ENCODE peak calls at places on chromosomes 5 and 9, in eight cellular contexts. One of them, this sample, is unnamed.

GRCh38 chr5:78108564-78108963 is 185.9 kb downstream of the AP3B1 start:
- DNase-seq in T-helper 9 cell: no peak
- DNase-seq in stimulated activated CD4-positive, alpha-beta T cell treated with anti-CD3 and anti-CD28 coated beads, Interleukin-1b, Interleukin-23, amount 100 ng/mL, for 24 hours: no peak
- DNase-seq in AG04450: no peak
- DNase-seq in NCI-H524 treated with DMSO at 0.1 percent for 48 hours: no peak
- DNase-seq in mucosa of gallbladder: no peak
- DNase-seq in HFFc6: no peak
- DNase-seq in activated CD4-positive, CD25-positive, alpha-beta regulatory T cell treated with anti-CD3 and anti-CD28 coated beads, Interleukin-2, amount 50 U/mL, for 72 hours: no peak
- DNase-seq in this sample: no peak

GRCh38 chr5:98872679-98873078 is 56.1 kb downstream of the CHD1 start:
- DNase-seq in stimulated activated CD4-positive, alpha-beta T cell treated with anti-CD3 and anti-CD28 coated beads, Interleukin-1b, Interleukin-23, amount 100 ng/mL, for 24 hours: no peak
- DNase-seq in activated CD4-positive, CD25-positive, alpha-beta regulatory T cell treated with anti-CD3 and anti-CD28 coated beads, Interleukin-2, amount 50 U/mL, for 72 hours: no peak
- DNase-seq in HFFc6: peak
- DNase-seq in AG04450: no peak
- DNase-seq in NCI-H524 treated with DMSO at 0.1 percent for 48 hours: no peak
- DNase-seq in T-helper 9 cell: no peak
- DNase-seq in mucosa of gallbladder: no peak
- DNase-seq in this sample: no peak

GRCh38 chr5:143400541-143401252 is 2.8 kb downstream of the NR3C1 start:
- DNase-seq in mucosa of gallbladder: no peak
- DNase-seq in NCI-H524 treated with DMSO at 0.1 percent for 48 hours: no peak
- DNase-seq in HFFc6: no peak
- DNase-seq in AG04450: no peak
- DNase-seq in stimulated activated CD4-positive, alpha-beta T cell treated with anti-CD3 and anti-CD28 coated beads, Interleukin-1b, Interleukin-23, amount 100 ng/mL, for 24 hours: no peak
- DNase-seq in activated CD4-positive, CD25-positive, alpha-beta regulatory T cell treated with anti-CD3 and anti-CD28 coated beads, Interleukin-2, amount 50 U/mL, for 72 hours: no peak
- DNase-seq in T-helper 9 cell: no peak
- DNase-seq in this sample: peak

GRCh38 chr9:70135176-70135575 is 91.5 kb downstream of the MAMDC2 start:
- DNase-seq in HFFc6: no peak
- DNase-seq in stimulated activated CD4-positive, alpha-beta T cell treated with anti-CD3 and anti-CD28 coated beads, Interleukin-1b, Interleukin-23, amount 100 ng/mL, for 24 hours: no peak
- DNase-seq in NCI-H524 treated with DMSO at 0.1 percent for 48 hours: no peak
- DNase-seq in AG04450: no peak
- DNase-seq in T-helper 9 cell: no peak
- DNase-seq in activated CD4-positive, CD25-positive, alpha-beta regulatory T cell treated with anti-CD3 and anti-CD28 coated beads, Interleukin-2, amount 50 U/mL, for 72 hours: no peak
- DNase-seq in mucosa of gallbladder: no peak
- DNase-seq in this sample: no peak

GRCh38 chr9:129270205-129270604 is 92.1 kb upstream of the IER5L start:
- DNase-seq in mucosa of gallbladder: no peak
- DNase-seq in activated CD4-positive, CD25-positive, alpha-beta regulatory T cell treated with anti-CD3 and anti-CD28 coated beads, Interleukin-2, amount 50 U/mL, for 72 hours: no peak
- DNase-seq in T-helper 9 cell: no peak
- DNase-seq in NCI-H524 treated with DMSO at 0.1 percent for 48 hours: no peak
- DNase-seq in AG04450: no peak
- DNase-seq in stimulated activated CD4-positive, alpha-beta T cell treated with anti-CD3 and anti-CD28 coated beads, Interleukin-1b, Interleukin-23, amount 100 ng/mL, for 24 hours: no peak
- DNase-seq in HFFc6: no peak
- DNase-seq in this sample: no peak

GRCh38 chr9:137761032-137761431 is 116.5 kb upstream of the CACNA1B start:
- DNase-seq in AG04450: no peak
- DNase-seq in T-helper 9 cell: no peak
- DNase-seq in HFFc6: no peak
- DNase-seq in activated CD4-positive, CD25-positive, alpha-beta regulatory T cell treated with anti-CD3 and anti-CD28 coated beads, Interleukin-2, amount 50 U/mL, for 72 hours: peak
- DNase-seq in NCI-H524 treated with DMSO at 0.1 percent for 48 hours: no peak
- DNase-seq in mucosa of gallbladder: no peak
- DNase-seq in stimulated activated CD4-positive, alpha-beta T cell treated with anti-CD3 and anti-CD28 coated beads, Interleukin-1b, Interleukin-23, amount 100 ng/mL, for 24 hours: no peak
- DNase-seq in this sample: no peak

GRCh38 chr9:114025196-114025753 is 52.8 kb downstream of the AMBP start:
- DNase-seq in activated CD4-positive, CD25-positive, alpha-beta regulatory T cell treated with anti-CD3 and anti-CD28 coated beads, Interleukin-2, amount 50 U/mL, for 72 hours: no peak
- DNase-seq in T-helper 9 cell: no peak
- DNase-seq in HFFc6: no peak
- DNase-seq in stimulated activated CD4-positive, alpha-beta T cell treated with anti-CD3 and anti-CD28 coated beads, Interleukin-1b, Interleukin-23, amount 100 ng/mL, for 24 hours: no peak
- DNase-seq in NCI-H524 treated with DMSO at 0.1 percent for 48 hours: no peak
- DNase-seq in mucosa of gallbladder: peak
- DNase-seq in AG04450: no peak
- DNase-seq in this sample: no peak

GRCh38 chr5:112752335-112752734 is 14.7 kb downstream of the APC start:
- DNase-seq in mucosa of gallbladder: no peak
- DNase-seq in AG04450: no peak
- DNase-seq in NCI-H524 treated with DMSO at 0.1 percent for 48 hours: no peak
- DNase-seq in T-helper 9 cell: no peak
- DNase-seq in stimulated activated CD4-positive, alpha-beta T cell treated with anti-CD3 and anti-CD28 coated beads, Interleukin-1b, Interleukin-23, amount 100 ng/mL, for 24 hours: no peak
- DNase-seq in HFFc6: no peak
- DNase-seq in activated CD4-positive, CD25-positive, alpha-beta regulatory T cell treated with anti-CD3 and anti-CD28 coated beads, Interleukin-2, amount 50 U/mL, for 72 hours: no peak
- DNase-seq in this sample: no peak

GRCh38 chr5:77167695-77168111 is 42.8 kb upstream of the PDE8B start:
- DNase-seq in stimulated activated CD4-positive, alpha-beta T cell treated with anti-CD3 and anti-CD28 coated beads, Interleukin-1b, Interleukin-23, amount 100 ng/mL, for 24 hours: no peak
- DNase-seq in HFFc6: peak
- DNase-seq in NCI-H524 treated with DMSO at 0.1 percent for 48 hours: no peak
- DNase-seq in mucosa of gallbladder: no peak
- DNase-seq in activated CD4-positive, CD25-positive, alpha-beta regulatory T cell treated with anti-CD3 and anti-CD28 coated beads, Interleukin-2, amount 50 U/mL, for 72 hours: no peak
- DNase-seq in AG04450: peak
- DNase-seq in T-helper 9 cell: no peak
- DNase-seq in this sample: peak

GRCh38 chr5:131384616-131385214 is 120.9 kb downstream of the CDC42SE2 start:
- DNase-seq in activated CD4-positive, CD25-positive, alpha-beta regulatory T cell treated with anti-CD3 and anti-CD28 coated beads, Interleukin-2, amount 50 U/mL, for 72 hours: no peak
- DNase-seq in NCI-H524 treated with DMSO at 0.1 percent for 48 hours: no peak
- DNase-seq in stimulated activated CD4-positive, alpha-beta T cell treated with anti-CD3 and anti-CD28 coated beads, Interleukin-1b, Interleukin-23, amount 100 ng/mL, for 24 hours: no peak
- DNase-seq in HFFc6: no peak
- DNase-seq in AG04450: no peak
- DNase-seq in T-helper 9 cell: no peak
- DNase-seq in mucosa of gallbladder: no peak
- DNase-seq in this sample: no peak

GRCh38 chr9:22342489-22343217 is 104.0 kb upstream of the DMRTA1 start:
- DNase-seq in NCI-H524 treated with DMSO at 0.1 percent for 48 hours: no peak
- DNase-seq in T-helper 9 cell: no peak
- DNase-seq in stimulated activated CD4-positive, alpha-beta T cell treated with anti-CD3 and anti-CD28 coated beads, Interleukin-1b, Interleukin-23, amount 100 ng/mL, for 24 hours: no peak
- DNase-seq in AG04450: no peak
- DNase-seq in activated CD4-positive, CD25-positive, alpha-beta regulatory T cell treated with anti-CD3 and anti-CD28 coated beads, Interleukin-2, amount 50 U/mL, for 72 hours: no peak
- DNase-seq in HFFc6: no peak
- DNase-seq in mucosa of gallbladder: no peak
- DNase-seq in this sample: peak

GRCh38 chr5:111563041-111563822 is 50.9 kb upstream of the STARD4 start:
- DNase-seq in HFFc6: peak
- DNase-seq in mucosa of gallbladder: peak
- DNase-seq in T-helper 9 cell: no peak
- DNase-seq in activated CD4-positive, CD25-positive, alpha-beta regulatory T cell treated with anti-CD3 and anti-CD28 coated beads, Interleukin-2, amount 50 U/mL, for 72 hours: no peak
- DNase-seq in NCI-H524 treated with DMSO at 0.1 percent for 48 hours: no peak
- DNase-seq in stimulated activated CD4-positive, alpha-beta T cell treated with anti-CD3 and anti-CD28 coated beads, Interleukin-1b, Interleukin-23, amount 100 ng/mL, for 24 hours: no peak
- DNase-seq in AG04450: peak
- DNase-seq in this sample: no peak

GRCh38 chr9:4850611-4851010 is 57.9 kb downstream of the RCL1 start:
- DNase-seq in mucosa of gallbladder: no peak
- DNase-seq in stimulated activated CD4-positive, alpha-beta T cell treated with anti-CD3 and anti-CD28 coated beads, Interleukin-1b, Interleukin-23, amount 100 ng/mL, for 24 hours: no peak
- DNase-seq in T-helper 9 cell: no peak
- DNase-seq in NCI-H524 treated with DMSO at 0.1 percent for 48 hours: no peak
- DNase-seq in HFFc6: no peak
- DNase-seq in activated CD4-positive, CD25-positive, alpha-beta regulatory T cell treated with anti-CD3 and anti-CD28 coated beads, Interleukin-2, amount 50 U/mL, for 72 hours: no peak
- DNase-seq in AG04450: no peak
- DNase-seq in this sample: no peak

GRCh38 chr9:76592105-76593010 is 133.4 kb downstream of the GCNT1 start:
- DNase-seq in AG04450: no peak
- DNase-seq in stimulated activated CD4-positive, alpha-beta T cell treated with anti-CD3 and anti-CD28 coated beads, Interleukin-1b, Interleukin-23, amount 100 ng/mL, for 24 hours: no peak
- DNase-seq in HFFc6: no peak
- DNase-seq in activated CD4-positive, CD25-positive, alpha-beta regulatory T cell treated with anti-CD3 and anti-CD28 coated beads, Interleukin-2, amount 50 U/mL, for 72 hours: no peak
- DNase-seq in mucosa of gallbladder: no peak
- DNase-seq in NCI-H524 treated with DMSO at 0.1 percent for 48 hours: no peak
- DNase-seq in T-helper 9 cell: no peak
- DNase-seq in this sample: no peak

GRCh38 chr5:68817696-68818695 is 275.8 kb upstream of the SLC30A5 start:
- DNase-seq in AG04450: no peak
- DNase-seq in mucosa of gallbladder: no peak
- DNase-seq in NCI-H524 treated with DMSO at 0.1 percent for 48 hours: no peak
- DNase-seq in stimulated activated CD4-positive, alpha-beta T cell treated with anti-CD3 and anti-CD28 coated beads, Interleukin-1b, Interleukin-23, amount 100 ng/mL, for 24 hours: no peak
- DNase-seq in activated CD4-positive, CD25-positive, alpha-beta regulatory T cell treated with anti-CD3 and anti-CD28 coated beads, Interleukin-2, amount 50 U/mL, for 72 hours: no peak
- DNase-seq in HFFc6: no peak
- DNase-seq in T-helper 9 cell: no peak
- DNase-seq in this sample: no peak

GRCh38 chr9:75866273-75866871 is 24.1 kb upstream of the PCSK5 start:
- DNase-seq in AG04450: no peak
- DNase-seq in activated CD4-positive, CD25-positive, alpha-beta regulatory T cell treated with anti-CD3 and anti-CD28 coated beads, Interleukin-2, amount 50 U/mL, for 72 hours: no peak
- DNase-seq in stimulated activated CD4-positive, alpha-beta T cell treated with anti-CD3 and anti-CD28 coated beads, Interleukin-1b, Interleukin-23, amount 100 ng/mL, for 24 hours: peak
- DNase-seq in T-helper 9 cell: peak
- DNase-seq in NCI-H524 treated with DMSO at 0.1 percent for 48 hours: no peak
- DNase-seq in mucosa of gallbladder: peak
- DNase-seq in HFFc6: peak
- DNase-seq in this sample: peak

GRCh38 chr5:78335976-78336375 is 24.4 kb upstream of the SCAMP1 start:
- DNase-seq in AG04450: no peak
- DNase-seq in mucosa of gallbladder: no peak
- DNase-seq in activated CD4-positive, CD25-positive, alpha-beta regulatory T cell treated with anti-CD3 and anti-CD28 coated beads, Interleukin-2, amount 50 U/mL, for 72 hours: no peak
- DNase-seq in stimulated activated CD4-positive, alpha-beta T cell treated with anti-CD3 and anti-CD28 coated beads, Interleukin-1b, Interleukin-23, amount 100 ng/mL, for 24 hours: no peak
- DNase-seq in NCI-H524 treated with DMSO at 0.1 percent for 48 hours: no peak
- DNase-seq in T-helper 9 cell: no peak
- DNase-seq in HFFc6: no peak
- DNase-seq in this sample: no peak

GRCh38 chr9:133114451-133114885 is 6.6 kb downstream of the RALGDS start:
- DNase-seq in AG04450: no peak
- DNase-seq in HFFc6: peak
- DNase-seq in T-helper 9 cell: no peak
- DNase-seq in stimulated activated CD4-positive, alpha-beta T cell treated with anti-CD3 and anti-CD28 coated beads, Interleukin-1b, Interleukin-23, amount 100 ng/mL, for 24 hours: no peak
- DNase-seq in mucosa of gallbladder: no peak
- DNase-seq in NCI-H524 treated with DMSO at 0.1 percent for 48 hours: no peak
- DNase-seq in activated CD4-positive, CD25-positive, alpha-beta regulatory T cell treated with anti-CD3 and anti-CD28 coated beads, Interleukin-2, amount 50 U/mL, for 72 hours: no peak
- DNase-seq in this sample: peak

GRCh38 chr5:97075649-97076048 is 66.8 kb downstream of the LIX1 start:
- DNase-seq in AG04450: no peak
- DNase-seq in NCI-H524 treated with DMSO at 0.1 percent for 48 hours: no peak
- DNase-seq in HFFc6: no peak
- DNase-seq in mucosa of gallbladder: no peak
- DNase-seq in activated CD4-positive, CD25-positive, alpha-beta regulatory T cell treated with anti-CD3 and anti-CD28 coated beads, Interleukin-2, amount 50 U/mL, for 72 hours: no peak
- DNase-seq in T-helper 9 cell: no peak
- DNase-seq in stimulated activated CD4-positive, alpha-beta T cell treated with anti-CD3 and anti-CD28 coated beads, Interleukin-1b, Interleukin-23, amount 100 ng/mL, for 24 hours: no peak
- DNase-seq in this sample: no peak

GRCh38 chr9:129145841-129146292 is 32.2 kb downstream of the IER5L start:
- DNase-seq in HFFc6: peak
- DNase-seq in mucosa of gallbladder: no peak
- DNase-seq in T-helper 9 cell: no peak
- DNase-seq in NCI-H524 treated with DMSO at 0.1 percent for 48 hours: no peak
- DNase-seq in activated CD4-positive, CD25-positive, alpha-beta regulatory T cell treated with anti-CD3 and anti-CD28 coated beads, Interleukin-2, amount 50 U/mL, for 72 hours: no peak
- DNase-seq in stimulated activated CD4-positive, alpha-beta T cell treated with anti-CD3 and anti-CD28 coated beads, Interleukin-1b, Interleukin-23, amount 100 ng/mL, for 24 hours: no peak
- DNase-seq in AG04450: peak
- DNase-seq in this sample: peak

GRCh38 chr5:115170128-115170923 is 618 bp upstream of the TRIM36 start:
- DNase-seq in mucosa of gallbladder: no peak
- DNase-seq in T-helper 9 cell: no peak
- DNase-seq in AG04450: no peak
- DNase-seq in activated CD4-positive, CD25-positive, alpha-beta regulatory T cell treated with anti-CD3 and anti-CD28 coated beads, Interleukin-2, amount 50 U/mL, for 72 hours: no peak
- DNase-seq in stimulated activated CD4-positive, alpha-beta T cell treated with anti-CD3 and anti-CD28 coated beads, Interleukin-1b, Interleukin-23, amount 100 ng/mL, for 24 hours: no peak
- DNase-seq in HFFc6: no peak
- DNase-seq in NCI-H524 treated with DMSO at 0.1 percent for 48 hours: no peak
- DNase-seq in this sample: peak

GRCh38 chr5:6723122-6723885 is 10.1 kb downstream of the TENT4A start:
- DNase-seq in HFFc6: no peak
- DNase-seq in NCI-H524 treated with DMSO at 0.1 percent for 48 hours: no peak
- DNase-seq in stimulated activated CD4-positive, alpha-beta T cell treated with anti-CD3 and anti-CD28 coated beads, Interleukin-1b, Interleukin-23, amount 100 ng/mL, for 24 hours: no peak
- DNase-seq in T-helper 9 cell: no peak
- DNase-seq in mucosa of gallbladder: no peak
- DNase-seq in AG04450: no peak
- DNase-seq in activated CD4-positive, CD25-positive, alpha-beta regulatory T cell treated with anti-CD3 and anti-CD28 coated beads, Interleukin-2, amount 50 U/mL, for 72 hours: no peak
- DNase-seq in this sample: no peak

GRCh38 chr5:8897316-8897715 is 648.6 kb downstream of the SEMA5A start:
- DNase-seq in activated CD4-positive, CD25-positive, alpha-beta regulatory T cell treated with anti-CD3 and anti-CD28 coated beads, Interleukin-2, amount 50 U/mL, for 72 hours: no peak
- DNase-seq in NCI-H524 treated with DMSO at 0.1 percent for 48 hours: no peak
- DNase-seq in mucosa of gallbladder: no peak
- DNase-seq in AG04450: no peak
- DNase-seq in T-helper 9 cell: no peak
- DNase-seq in stimulated activated CD4-positive, alpha-beta T cell treated with anti-CD3 and anti-CD28 coated beads, Interleukin-1b, Interleukin-23, amount 100 ng/mL, for 24 hours: no peak
- DNase-seq in HFFc6: no peak
- DNase-seq in this sample: no peak

GRCh38 chr9:73773896-73774295 is 622.2 kb downstream of the ANXA1 start:
- DNase-seq in stimulated activated CD4-positive, alpha-beta T cell treated with anti-CD3 and anti-CD28 coated beads, Interleukin-1b, Interleukin-23, amount 100 ng/mL, for 24 hours: no peak
- DNase-seq in HFFc6: no peak
- DNase-seq in NCI-H524 treated with DMSO at 0.1 percent for 48 hours: no peak
- DNase-seq in activated CD4-positive, CD25-positive, alpha-beta regulatory T cell treated with anti-CD3 and anti-CD28 coated beads, Interleukin-2, amount 50 U/mL, for 72 hours: no peak
- DNase-seq in AG04450: no peak
- DNase-seq in mucosa of gallbladder: no peak
- DNase-seq in T-helper 9 cell: no peak
- DNase-seq in this sample: no peak

GRCh38 chr9:36858805-36859375 is 175.2 kb downstream of the PAX5 start:
- DNase-seq in mucosa of gallbladder: no peak
- DNase-seq in NCI-H524 treated with DMSO at 0.1 percent for 48 hours: no peak
- DNase-seq in T-helper 9 cell: no peak
- DNase-seq in AG04450: no peak
- DNase-seq in stimulated activated CD4-positive, alpha-beta T cell treated with anti-CD3 and anti-CD28 coated beads, Interleukin-1b, Interleukin-23, amount 100 ng/mL, for 24 hours: no peak
- DNase-seq in HFFc6: no peak
- DNase-seq in activated CD4-positive, CD25-positive, alpha-beta regulatory T cell treated with anti-CD3 and anti-CD28 coated beads, Interleukin-2, amount 50 U/mL, for 72 hours: no peak
- DNase-seq in this sample: no peak

GRCh38 chr5:39169081-39169480 is 50.3 kb downstream of the FYB1 start:
- DNase-seq in stimulated activated CD4-positive, alpha-beta T cell treated with anti-CD3 and anti-CD28 coated beads, Interleukin-1b, Interleukin-23, amount 100 ng/mL, for 24 hours: no peak
- DNase-seq in T-helper 9 cell: no peak
- DNase-seq in mucosa of gallbladder: no peak
- DNase-seq in HFFc6: peak
- DNase-seq in activated CD4-positive, CD25-positive, alpha-beta regulatory T cell treated with anti-CD3 and anti-CD28 coated beads, Interleukin-2, amount 50 U/mL, for 72 hours: no peak
- DNase-seq in AG04450: peak
- DNase-seq in NCI-H524 treated with DMSO at 0.1 percent for 48 hours: no peak
- DNase-seq in this sample: no peak

GRCh38 chr9:136443087-136443486 is 3.4 kb upstream of the INPP5E start:
- DNase-seq in NCI-H524 treated with DMSO at 0.1 percent for 48 hours: no peak
- DNase-seq in AG04450: no peak
- DNase-seq in T-helper 9 cell: no peak
- DNase-seq in stimulated activated CD4-positive, alpha-beta T cell treated with anti-CD3 and anti-CD28 coated beads, Interleukin-1b, Interleukin-23, amount 100 ng/mL, for 24 hours: no peak
- DNase-seq in HFFc6: no peak
- DNase-seq in mucosa of gallbladder: no peak
- DNase-seq in activated CD4-positive, CD25-positive, alpha-beta regulatory T cell treated with anti-CD3 and anti-CD28 coated beads, Interleukin-2, amount 50 U/mL, for 72 hours: no peak
- DNase-seq in this sample: no peak

GRCh38 chr5:115033861-115034260 is 135.8 kb downstream of the TRIM36 start:
- DNase-seq in mucosa of gallbladder: no peak
- DNase-seq in HFFc6: peak
- DNase-seq in activated CD4-positive, CD25-positive, alpha-beta regulatory T cell treated with anti-CD3 and anti-CD28 coated beads, Interleukin-2, amount 50 U/mL, for 72 hours: no peak
- DNase-seq in T-helper 9 cell: no peak
- DNase-seq in AG04450: no peak
- DNase-seq in stimulated activated CD4-positive, alpha-beta T cell treated with anti-CD3 and anti-CD28 coated beads, Interleukin-1b, Interleukin-23, amount 100 ng/mL, for 24 hours: no peak
- DNase-seq in NCI-H524 treated with DMSO at 0.1 percent for 48 hours: no peak
- DNase-seq in this sample: peak

GRCh38 chr9:126116351-126117157 is 210.1 kb upstream of the MVB12B start:
- DNase-seq in stimulated activated CD4-positive, alpha-beta T cell treated with anti-CD3 and anti-CD28 coated beads, Interleukin-1b, Interleukin-23, amount 100 ng/mL, for 24 hours: no peak
- DNase-seq in T-helper 9 cell: no peak
- DNase-seq in NCI-H524 treated with DMSO at 0.1 percent for 48 hours: peak
- DNase-seq in mucosa of gallbladder: no peak
- DNase-seq in AG04450: no peak
- DNase-seq in activated CD4-positive, CD25-positive, alpha-beta regulatory T cell treated with anti-CD3 and anti-CD28 coated beads, Interleukin-2, amount 50 U/mL, for 72 hours: no peak
- DNase-seq in HFFc6: no peak
- DNase-seq in this sample: no peak

GRCh38 chr5:100576217-100576751 is 41.1 kb downstream of the FAM174A start:
- DNase-seq in NCI-H524 treated with DMSO at 0.1 percent for 48 hours: no peak
- DNase-seq in activated CD4-positive, CD25-positive, alpha-beta regulatory T cell treated with anti-CD3 and anti-CD28 coated beads, Interleukin-2, amount 50 U/mL, for 72 hours: no peak
- DNase-seq in HFFc6: no peak
- DNase-seq in mucosa of gallbladder: no peak
- DNase-seq in T-helper 9 cell: no peak
- DNase-seq in stimulated activated CD4-positive, alpha-beta T cell treated with anti-CD3 and anti-CD28 coated beads, Interleukin-1b, Interleukin-23, amount 100 ng/mL, for 24 hours: no peak
- DNase-seq in AG04450: no peak
- DNase-seq in this sample: peak

GRCh38 chr9:132002827-132003704 is 76.6 kb downstream of the MED27 start:
- DNase-seq in NCI-H524 treated with DMSO at 0.1 percent for 48 hours: no peak
- DNase-seq in AG04450: no peak
- DNase-seq in activated CD4-positive, CD25-positive, alpha-beta regulatory T cell treated with anti-CD3 and anti-CD28 coated beads, Interleukin-2, amount 50 U/mL, for 72 hours: no peak
- DNase-seq in stimulated activated CD4-positive, alpha-beta T cell treated with anti-CD3 and anti-CD28 coated beads, Interleukin-1b, Interleukin-23, amount 100 ng/mL, for 24 hours: no peak
- DNase-seq in HFFc6: no peak
- DNase-seq in mucosa of gallbladder: no peak
- DNase-seq in T-helper 9 cell: no peak
- DNase-seq in this sample: peak

GRCh38 chr5:174316326-174316725 is 270.8 kb downstream of the NSG2 start:
- DNase-seq in NCI-H524 treated with DMSO at 0.1 percent for 48 hours: no peak
- DNase-seq in AG04450: no peak
- DNase-seq in T-helper 9 cell: no peak
- DNase-seq in HFFc6: no peak
- DNase-seq in activated CD4-positive, CD25-positive, alpha-beta regulatory T cell treated with anti-CD3 and anti-CD28 coated beads, Interleukin-2, amount 50 U/mL, for 72 hours: no peak
- DNase-seq in mucosa of gallbladder: no peak
- DNase-seq in stimulated activated CD4-positive, alpha-beta T cell treated with anti-CD3 and anti-CD28 coated beads, Interleukin-1b, Interleukin-23, amount 100 ng/mL, for 24 hours: no peak
- DNase-seq in this sample: no peak

GRCh38 chr9:15299374-15299939 is 7.6 kb downstream of the TTC39B start:
- DNase-seq in HFFc6: no peak
- DNase-seq in stimulated activated CD4-positive, alpha-beta T cell treated with anti-CD3 and anti-CD28 coated beads, Interleukin-1b, Interleukin-23, amount 100 ng/mL, for 24 hours: no peak
- DNase-seq in T-helper 9 cell: peak
- DNase-seq in NCI-H524 treated with DMSO at 0.1 percent for 48 hours: no peak
- DNase-seq in activated CD4-positive, CD25-positive, alpha-beta regulatory T cell treated with anti-CD3 and anti-CD28 coated beads, Interleukin-2, amount 50 U/mL, for 72 hours: peak
- DNase-seq in mucosa of gallbladder: no peak
- DNase-seq in AG04450: no peak
- DNase-seq in this sample: no peak